ENCODE peak calls at places on chromosomes 7 and 10, in eight cellular contexts. One of them, this sample, is unnamed.

GRCh38 chr7:81802251-81802650 is 32.4 kb upstream of the HGF start:
- DNase-seq in gastrocnemius medialis: no peak
- DNase-seq in spleen: no peak
- DNase-seq in coronary artery: no peak
- DNase-seq in fibroblast of the aortic adventitia: no peak
- DNase-seq in lower lobe of right lung: no peak
- DNase-seq in tibial nerve: no peak
- DNase-seq in left lung: no peak
- DNase-seq in this sample: no peak

GRCh38 chr7:128734777-128735342 is 4.3 kb upstream of the CALU start:
- DNase-seq in gastrocnemius medialis: no peak
- DNase-seq in spleen: no peak
- DNase-seq in coronary artery: no peak
- DNase-seq in fibroblast of the aortic adventitia: no peak
- DNase-seq in lower lobe of right lung: no peak
- DNase-seq in tibial nerve: no peak
- DNase-seq in left lung: no peak
- DNase-seq in this sample: no peak

GRCh38 chr7:139972000-139972399 is 90.8 kb downstream of the PARP12 start:
- DNase-seq in gastrocnemius medialis: no peak
- DNase-seq in spleen: no peak
- DNase-seq in coronary artery: no peak
- DNase-seq in fibroblast of the aortic adventitia: no peak
- DNase-seq in lower lobe of right lung: no peak
- DNase-seq in tibial nerve: no peak
- DNase-seq in left lung: no peak
- DNase-seq in this sample: no peak

GRCh38 chr7:101617451-101618206 is 11.5 kb downstream of the MYL10 start:
- DNase-seq in gastrocnemius medialis: no peak
- DNase-seq in spleen: no peak
- DNase-seq in coronary artery: no peak
- DNase-seq in fibroblast of the aortic adventitia: no peak
- DNase-seq in lower lobe of right lung: no peak
- DNase-seq in tibial nerve: no peak
- DNase-seq in left lung: no peak
- DNase-seq in this sample: no peak

GRCh38 chr7:29194206-29194593 is 375 bp upstream of the CHN2 start:
- DNase-seq in gastrocnemius medialis: no peak
- DNase-seq in spleen: peak; percentile 81
- DNase-seq in coronary artery: no peak
- DNase-seq in fibroblast of the aortic adventitia: no peak
- DNase-seq in lower lobe of right lung: peak; percentile 54
- DNase-seq in tibial nerve: no peak
- DNase-seq in left lung: no peak
- DNase-seq in this sample: no peak

GRCh38 chr7:102152672-102153585 is 133.7 kb upstream of the SH2B2 start:
- DNase-seq in gastrocnemius medialis: no peak
- DNase-seq in spleen: no peak
- DNase-seq in coronary artery: no peak
- DNase-seq in fibroblast of the aortic adventitia: peak; percentile 41
- DNase-seq in lower lobe of right lung: no peak
- DNase-seq in tibial nerve: no peak
- DNase-seq in left lung: peak; percentile 40
- DNase-seq in this sample: peak; percentile 89

GRCh38 chr10:124611738-124612137 is 132.4 kb downstream of the FAM53B start:
- DNase-seq in gastrocnemius medialis: no peak
- DNase-seq in spleen: peak; percentile 90
- DNase-seq in coronary artery: no peak
- DNase-seq in fibroblast of the aortic adventitia: no peak
- DNase-seq in lower lobe of right lung: peak; percentile 63
- DNase-seq in tibial nerve: no peak
- DNase-seq in left lung: no peak
- DNase-seq in this sample: no peak

GRCh38 chr7:126803060-126803665 is 449.6 kb downstream of the GRM8 start:
- DNase-seq in gastrocnemius medialis: no peak
- DNase-seq in spleen: no peak
- DNase-seq in coronary artery: no peak
- DNase-seq in fibroblast of the aortic adventitia: peak; percentile 77
- DNase-seq in lower lobe of right lung: no peak
- DNase-seq in tibial nerve: no peak
- DNase-seq in left lung: no peak
- DNase-seq in this sample: peak; percentile 82

GRCh38 chr10:485776-486572 is 203.5 kb downstream of the DIP2C start:
- DNase-seq in gastrocnemius medialis: no peak
- DNase-seq in spleen: peak; percentile 40
- DNase-seq in coronary artery: peak; percentile 49
- DNase-seq in fibroblast of the aortic adventitia: peak; percentile 52
- DNase-seq in lower lobe of right lung: no peak
- DNase-seq in tibial nerve: no peak
- DNase-seq in left lung: no peak
- DNase-seq in this sample: peak; percentile 17

GRCh38 chr7:128259131-128260056 is 18.3 kb downstream of the LEP start:
- DNase-seq in gastrocnemius medialis: no peak
- DNase-seq in spleen: no peak
- DNase-seq in coronary artery: no peak
- DNase-seq in fibroblast of the aortic adventitia: no peak
- DNase-seq in lower lobe of right lung: peak; percentile 67
- DNase-seq in tibial nerve: no peak
- DNase-seq in left lung: peak; percentile 54
- DNase-seq in this sample: no peak

GRCh38 chr7:154842608-154843007 is 160.3 kb downstream of the PAXIP1 start:
- DNase-seq in gastrocnemius medialis: no peak
- DNase-seq in spleen: no peak
- DNase-seq in coronary artery: no peak
- DNase-seq in fibroblast of the aortic adventitia: no peak
- DNase-seq in lower lobe of right lung: no peak
- DNase-seq in tibial nerve: no peak
- DNase-seq in left lung: no peak
- DNase-seq in this sample: no peak

GRCh38 chr7:154843670-154844237 is 159.2 kb downstream of the PAXIP1 start:
- DNase-seq in gastrocnemius medialis: no peak
- DNase-seq in spleen: no peak
- DNase-seq in coronary artery: no peak
- DNase-seq in fibroblast of the aortic adventitia: no peak
- DNase-seq in lower lobe of right lung: no peak
- DNase-seq in tibial nerve: no peak
- DNase-seq in left lung: no peak
- DNase-seq in this sample: no peak

GRCh38 chr7:154844955-154845354 is 158.0 kb downstream of the PAXIP1 start:
- DNase-seq in gastrocnemius medialis: no peak
- DNase-seq in spleen: no peak
- DNase-seq in coronary artery: no peak
- DNase-seq in fibroblast of the aortic adventitia: no peak
- DNase-seq in lower lobe of right lung: no peak
- DNase-seq in tibial nerve: no peak
- DNase-seq in left lung: no peak
- DNase-seq in this sample: no peak

GRCh38 chr7:154841731-154842331 is 161.1 kb downstream of the PAXIP1 start:
- DNase-seq in gastrocnemius medialis: no peak
- DNase-seq in spleen: no peak
- DNase-seq in coronary artery: no peak
- DNase-seq in fibroblast of the aortic adventitia: no peak
- DNase-seq in lower lobe of right lung: no peak
- DNase-seq in tibial nerve: no peak
- DNase-seq in left lung: no peak
- DNase-seq in this sample: no peak

DNA sequence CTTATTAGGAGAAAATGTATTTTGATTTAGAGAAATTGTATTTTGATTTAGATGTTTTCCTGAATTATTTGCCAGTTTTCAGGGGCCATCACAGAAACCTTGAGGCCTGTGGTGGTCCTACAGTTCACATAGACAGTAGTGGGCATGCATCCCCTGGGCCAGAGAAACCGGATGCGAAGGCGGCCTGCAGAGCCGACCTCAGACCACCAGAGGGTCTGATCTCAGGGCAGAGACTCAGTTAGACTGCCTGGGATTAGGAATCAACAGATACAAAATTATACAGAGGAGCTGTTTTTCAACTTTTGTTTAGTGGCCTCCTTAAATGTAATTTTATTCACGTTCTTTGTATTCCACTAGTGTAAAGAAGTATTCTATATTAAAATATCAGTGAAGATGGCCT is 158.4 kb downstream of the PAXIP1 start:
- DNase-seq in gastrocnemius medialis: no peak
- DNase-seq in spleen: no peak
- DNase-seq in coronary artery: no peak
- DNase-seq in fibroblast of the aortic adventitia: no peak
- DNase-seq in lower lobe of right lung: no peak
- DNase-seq in tibial nerve: no peak
- DNase-seq in left lung: no peak
- DNase-seq in this sample: no peak
- TF ChIP-seq CTCF in gastrocnemius medialis: no peak
- TF ChIP-seq CTCF in spleen: no peak
- TF ChIP-seq CTCF in coronary artery: no peak
- TF ChIP-seq CTCF in fibroblast of the aortic adventitia: no peak
- TF ChIP-seq CTCF in lower lobe of right lung: no peak
- TF ChIP-seq CTCF in tibial nerve: no peak
- TF ChIP-seq CTCF in left lung: no peak
- TF ChIP-seq CTCF in this sample: no peak

GRCh38 chr10:11164806-11165590 is 147.3 kb downstream of the CELF2 start:
- DNase-seq in gastrocnemius medialis: peak; percentile 54
- DNase-seq in spleen: peak; percentile 94
- DNase-seq in coronary artery: peak; percentile 84
- DNase-seq in fibroblast of the aortic adventitia: peak; percentile 97
- DNase-seq in lower lobe of right lung: peak; percentile 73
- DNase-seq in tibial nerve: peak; percentile 58
- DNase-seq in left lung: peak; percentile 72
- DNase-seq in this sample: peak; percentile 79

GRCh38 chr10:11163990-11164805 is 146.5 kb downstream of the CELF2 start:
- DNase-seq in gastrocnemius medialis: no peak
- DNase-seq in spleen: peak; percentile 82
- DNase-seq in coronary artery: no peak
- DNase-seq in fibroblast of the aortic adventitia: peak; percentile 17
- DNase-seq in lower lobe of right lung: no peak
- DNase-seq in tibial nerve: no peak
- DNase-seq in left lung: no peak
- DNase-seq in this sample: no peak

GRCh38 chr10:11168423-11169100 is 150.9 kb downstream of the CELF2 start:
- DNase-seq in gastrocnemius medialis: no peak
- DNase-seq in spleen: no peak
- DNase-seq in coronary artery: no peak
- DNase-seq in fibroblast of the aortic adventitia: no peak
- DNase-seq in lower lobe of right lung: no peak
- DNase-seq in tibial nerve: no peak
- DNase-seq in left lung: no peak
- DNase-seq in this sample: no peak

GRCh38 chr10:11165591-11166543 is 148.2 kb downstream of the CELF2 start:
- DNase-seq in gastrocnemius medialis: peak; percentile 45
- DNase-seq in spleen: peak; percentile 90
- DNase-seq in coronary artery: no peak
- DNase-seq in fibroblast of the aortic adventitia: peak; percentile 42
- DNase-seq in lower lobe of right lung: peak; percentile 63
- DNase-seq in tibial nerve: peak; percentile 67
- DNase-seq in left lung: no peak
- DNase-seq in this sample: peak; percentile 19

DNA sequence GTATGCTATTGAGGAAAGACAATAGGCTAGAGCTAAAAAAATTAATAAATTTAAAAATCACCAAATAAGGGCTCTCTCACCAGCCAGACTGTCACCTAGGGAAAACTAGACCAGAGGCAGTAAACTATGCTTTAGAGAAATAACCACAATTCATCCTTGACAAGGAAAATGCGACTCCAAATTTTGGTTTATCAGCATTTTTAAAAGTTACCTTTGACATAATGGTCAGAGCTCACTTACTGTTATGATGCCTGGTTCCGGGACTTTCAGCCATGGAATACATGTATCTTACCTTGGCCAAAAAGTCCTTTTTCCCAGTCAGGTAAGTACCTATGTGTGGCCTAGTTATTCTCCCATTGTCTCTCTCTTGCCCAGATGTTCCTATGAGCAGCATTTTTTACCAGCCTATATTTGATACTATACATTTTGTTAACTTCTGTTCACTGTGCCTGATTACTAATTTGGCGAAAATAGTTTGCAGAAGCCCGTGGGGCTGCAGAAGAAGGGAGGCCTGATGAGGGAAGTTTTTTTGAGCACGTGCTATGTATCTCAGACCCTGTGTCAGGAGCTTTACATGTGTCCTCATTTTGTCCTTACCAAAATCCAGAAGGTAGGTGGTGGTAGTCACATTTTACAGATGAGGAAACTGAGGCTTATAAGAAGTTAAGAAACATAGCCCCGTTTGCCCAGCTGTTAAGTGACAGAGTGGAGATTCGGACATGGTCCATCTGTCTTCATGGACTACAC is 149.7 kb downstream of the CELF2 start:
- DNase-seq in gastrocnemius medialis: no peak
- DNase-seq in spleen: no peak
- DNase-seq in coronary artery: no peak
- DNase-seq in fibroblast of the aortic adventitia: no peak
- DNase-seq in lower lobe of right lung: no peak
- DNase-seq in tibial nerve: no peak
- DNase-seq in left lung: no peak
- DNase-seq in this sample: no peak
- H3K4me3 ChIP-seq in gastrocnemius medialis: no peak overlapping the region
- H3K4me3 ChIP-seq in spleen: peak overlapping the region; percentile 78
- H3K4me3 ChIP-seq in coronary artery: peak overlapping the region; percentile 83
- H3K4me3 ChIP-seq in fibroblast of the aortic adventitia: no peak overlapping the region
- H3K4me3 ChIP-seq in lower lobe of right lung: peak overlapping the region; percentile 72
- H3K4me3 ChIP-seq in tibial nerve: peak overlapping the region; percentile 79
- H3K4me3 ChIP-seq in left lung: peak overlapping the region; percentile 80
- H3K4me3 ChIP-seq in this sample: no peak overlapping the region

DNA sequence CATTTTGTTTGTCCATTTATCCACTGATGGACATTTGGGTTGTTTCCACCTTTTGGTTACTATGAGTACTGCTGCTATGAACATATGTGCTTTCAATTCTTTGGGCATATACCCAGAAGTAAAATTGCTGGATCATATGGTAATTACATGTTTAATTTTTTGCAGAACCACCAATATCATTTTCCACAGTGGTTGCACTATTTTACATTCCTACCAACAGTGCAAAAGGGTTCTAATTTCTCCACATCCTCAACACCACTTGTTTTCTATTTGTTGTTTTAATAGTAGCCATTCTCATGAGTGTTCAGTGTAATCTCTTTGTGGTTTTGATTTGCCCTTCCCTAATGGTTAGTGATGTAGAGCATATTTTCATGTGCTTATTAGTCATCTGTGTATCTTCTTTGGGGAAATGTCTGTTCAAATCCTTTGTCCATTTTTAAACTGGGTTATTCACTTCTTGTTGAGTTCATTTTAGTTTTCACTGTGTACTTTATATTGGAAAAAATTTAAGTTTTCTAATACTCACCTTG is 101.9 kb downstream of the HIBADH start:
- DNase-seq in gastrocnemius medialis: no peak
- DNase-seq in spleen: no peak
- DNase-seq in coronary artery: no peak
- DNase-seq in fibroblast of the aortic adventitia: peak; percentile 67
- DNase-seq in lower lobe of right lung: no peak
- DNase-seq in tibial nerve: no peak
- DNase-seq in left lung: no peak
- DNase-seq in this sample: peak; percentile 74
- TF ChIP-seq CTCF in gastrocnemius medialis: no peak
- TF ChIP-seq CTCF in spleen: no peak
- TF ChIP-seq CTCF in coronary artery: no peak
- TF ChIP-seq CTCF in fibroblast of the aortic adventitia: peak; percentile 18
- TF ChIP-seq CTCF in lower lobe of right lung: no peak
- TF ChIP-seq CTCF in tibial nerve: no peak
- TF ChIP-seq CTCF in left lung: no peak
- TF ChIP-seq CTCF in this sample: peak; percentile 19

DNA sequence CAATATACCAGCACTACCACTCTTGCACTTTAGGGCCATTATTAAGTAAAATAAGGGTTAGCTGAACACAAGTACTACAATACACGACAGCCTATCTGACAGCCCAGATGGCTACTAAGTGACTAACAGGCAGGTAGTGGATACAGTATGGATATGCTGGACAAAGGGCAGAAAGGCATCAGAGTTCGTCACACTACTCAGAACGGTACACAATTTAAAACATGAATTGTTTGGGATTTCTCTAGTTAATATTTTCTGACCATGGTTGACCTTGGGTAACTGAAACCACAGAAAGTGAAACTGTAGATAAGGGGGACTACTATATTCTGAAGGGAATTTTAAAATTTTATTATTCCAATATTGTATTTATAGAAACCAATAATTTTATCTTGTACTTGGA is 101.3 kb upstream of the SKAP2 start:
- DNase-seq in gastrocnemius medialis: no peak
- DNase-seq in spleen: no peak
- DNase-seq in coronary artery: no peak
- DNase-seq in fibroblast of the aortic adventitia: no peak
- DNase-seq in lower lobe of right lung: no peak
- DNase-seq in tibial nerve: no peak
- DNase-seq in left lung: no peak
- DNase-seq in this sample: no peak
- H3K4me3 ChIP-seq in gastrocnemius medialis: no peak overlapping the region
- H3K4me3 ChIP-seq in spleen: no peak overlapping the region
- H3K4me3 ChIP-seq in coronary artery: no peak overlapping the region
- H3K4me3 ChIP-seq in fibroblast of the aortic adventitia: no peak overlapping the region
- H3K4me3 ChIP-seq in lower lobe of right lung: no peak overlapping the region
- H3K4me3 ChIP-seq in tibial nerve: no peak overlapping the region
- H3K4me3 ChIP-seq in left lung: no peak overlapping the region
- H3K4me3 ChIP-seq in this sample: no peak overlapping the region

This sample was measured in fibroblast of pulmonary artery.